ENCODE peak calls at places on chromosomes 11 and 22, in nine cellular contexts. R is EH; S is memory B cell; C is fibroblast of lung; X is activated T-cell treated with anti-CD3 and anti-CD28 coated beads, Interleukin-2, amount 50 U/mL, for 72 hours; F is stimulated activated CD8-positive, alpha-beta memory T cell treated with anti-CD3 and anti-CD28 coated beads, Interleukin-15, amount 100 ng/mL, for 4 hours; D is SK-N-SH; B is CD4-positive, alpha-beta T cell; J is pons. M is an unnamed sample.

GRCh38 chr11:1963864-1964263 is 16.7 kb downstream of the MRPL23 start:
- DNase-seq in R (no peak), S (no peak), C (no peak), X (no peak), F (no peak), D (no peak), B (no peak), J (no peak), M (no peak)

GRCh38 chr11:37786214-37786755 is 1188.2 kb upstream of the RAG2 start:
- DNase-seq in R (peak), S (no peak), C (peak), X (no peak), F (no peak), D (no peak), B (no peak), J (no peak), M (peak)

GRCh38 chr11:128589998-128590397 is 2.6 kb upstream of the ETS1 start:
- DNase-seq in R (no peak), S (no peak), C (no peak), X (no peak), F (no peak), D (no peak), B (no peak), J (no peak), M (no peak)

GRCh38 chr22:46033256-46034200 is 56.6 kb upstream of the WNT7B start:
- DNase-seq in R (peak), S (no peak), C (peak), X (no peak), F (no peak), D (no peak), B (no peak), J (no peak), M (peak)

GRCh38 chr22:24728790-24729637 is 45.5 kb downstream of the PIWIL3 start:
- DNase-seq in R (no peak), S (no peak), C (peak), X (no peak), F (no peak), D (peak), B (no peak), J (peak), M (peak)

GRCh38 chr11:46381046-46381835 is at the start of gene MDK:
- DNase-seq in R (peak), S (no peak), C (no peak), X (peak), F (no peak), D (peak), B (no peak), J (no peak), M (no peak)

GRCh38 chr11:34234086-34234740 is 123.6 kb downstream of the ABTB2 start:
- DNase-seq in R (peak), S (peak), C (no peak), X (peak), F (peak), D (no peak), B (peak), J (no peak), M (peak)

GRCh38 chr11:131823772-131824171 is 453.4 kb downstream of the NTM start:
- DNase-seq in R (no peak), S (no peak), C (no peak), X (no peak), F (no peak), D (no peak), B (no peak), J (peak), M (no peak)

GRCh38 chr11:114079406-114080072 is 20.0 kb downstream of the ZBTB16 start:
- DNase-seq in R (no peak), S (no peak), C (peak), X (no peak), F (no peak), D (no peak), B (no peak), J (no peak), M (no peak)

GRCh38 chr11:79413258-79413657 is 27.6 kb downstream of the TENM4 start:
- DNase-seq in R (peak), S (no peak), C (peak), X (no peak), F (no peak), D (peak), B (no peak), J (peak), M (peak)